ENCODE peak calls at places on chromosomes 12 and 14, in eight cellular contexts. One of them, this sample, is unnamed.

GRCh38 chr14:91614187-91614586 is 104.1 kb upstream of the PPP4R3A start:
- DNase-seq in type B pancreatic cell: no peak
- DNase-seq in lower lobe of right lung: no peak
- DNase-seq in uterus: no peak
- DNase-seq in neural crest cell: no peak
- DNase-seq in lung: no peak
- DNase-seq in brain microvascular endothelial cell: peak
- DNase-seq in lower leg skin: no peak
- DNase-seq in this sample: no peak

GRCh38 chr12:109738878-109739665 is 25.4 kb downstream of the FAM222A start:
- DNase-seq in lung: no peak
- DNase-seq in brain microvascular endothelial cell: no peak
- DNase-seq in lower leg skin: peak
- DNase-seq in type B pancreatic cell: no peak
- DNase-seq in neural crest cell: no peak
- DNase-seq in uterus: peak
- DNase-seq in lower lobe of right lung: peak
- DNase-seq in this sample: no peak

GRCh38 chr14:35374273-35374681 is 30.3 kb downstream of the NFKBIA start:
- DNase-seq in type B pancreatic cell: no peak
- DNase-seq in lower leg skin: no peak
- DNase-seq in uterus: peak
- DNase-seq in neural crest cell: no peak
- DNase-seq in brain microvascular endothelial cell: peak
- DNase-seq in lung: peak
- DNase-seq in lower lobe of right lung: peak
- DNase-seq in this sample: peak

GRCh38 chr14:49766839-49767238 is 1.1 kb upstream of the KLHDC2 start:
- DNase-seq in lung: no peak
- DNase-seq in type B pancreatic cell: no peak
- DNase-seq in brain microvascular endothelial cell: no peak
- DNase-seq in lower leg skin: no peak
- DNase-seq in uterus: no peak
- DNase-seq in neural crest cell: no peak
- DNase-seq in lower lobe of right lung: no peak
- DNase-seq in this sample: peak

GRCh38 chr12:2769866-2770533 is 24.8 kb upstream of the FKBP4 start:
- DNase-seq in lung: no peak
- DNase-seq in type B pancreatic cell: no peak
- DNase-seq in uterus: no peak
- DNase-seq in lower lobe of right lung: no peak
- DNase-seq in neural crest cell: no peak
- DNase-seq in brain microvascular endothelial cell: no peak
- DNase-seq in lower leg skin: no peak
- DNase-seq in this sample: no peak

GRCh38 chr14:89190779-89191513 is 226.1 kb downstream of the FOXN3 start:
- DNase-seq in lower leg skin: no peak
- DNase-seq in lung: no peak
- DNase-seq in neural crest cell: peak
- DNase-seq in brain microvascular endothelial cell: no peak
- DNase-seq in uterus: no peak
- DNase-seq in type B pancreatic cell: no peak
- DNase-seq in lower lobe of right lung: no peak
- DNase-seq in this sample: no peak

GRCh38 chr12:123050331-123050809 is 69.9 kb downstream of the ARL6IP4 start:
- DNase-seq in lower leg skin: no peak
- DNase-seq in lower lobe of right lung: no peak
- DNase-seq in lung: no peak
- DNase-seq in uterus: peak
- DNase-seq in neural crest cell: no peak
- DNase-seq in type B pancreatic cell: no peak
- DNase-seq in brain microvascular endothelial cell: peak
- DNase-seq in this sample: no peak

GRCh38 chr12:104910196-104910840 is 47.8 kb downstream of the SLC41A2 start:
- DNase-seq in lower lobe of right lung: no peak
- DNase-seq in neural crest cell: no peak
- DNase-seq in uterus: no peak
- DNase-seq in brain microvascular endothelial cell: peak
- DNase-seq in type B pancreatic cell: no peak
- DNase-seq in lung: no peak
- DNase-seq in lower leg skin: no peak
- DNase-seq in this sample: no peak

GRCh38 chr12:19779393-19780056 is 340.2 kb downstream of the AEBP2 start:
- DNase-seq in neural crest cell: no peak
- DNase-seq in type B pancreatic cell: no peak
- DNase-seq in lower leg skin: no peak
- DNase-seq in brain microvascular endothelial cell: no peak
- DNase-seq in lung: no peak
- DNase-seq in lower lobe of right lung: no peak
- DNase-seq in uterus: no peak
- DNase-seq in this sample: no peak

GRCh38 chr14:28375295-28375694 is 391.3 kb upstream of the FOXG1 start:
- DNase-seq in lung: no peak
- DNase-seq in uterus: no peak
- DNase-seq in type B pancreatic cell: no peak
- DNase-seq in lower lobe of right lung: no peak
- DNase-seq in brain microvascular endothelial cell: peak
- DNase-seq in lower leg skin: no peak
- DNase-seq in neural crest cell: no peak
- DNase-seq in this sample: peak

GRCh38 chr12:114064497-114064896 is 98.4 kb upstream of the RBM19 start:
- DNase-seq in uterus: no peak
- DNase-seq in brain microvascular endothelial cell: no peak
- DNase-seq in lower leg skin: no peak
- DNase-seq in type B pancreatic cell: no peak
- DNase-seq in lung: no peak
- DNase-seq in lower lobe of right lung: no peak
- DNase-seq in neural crest cell: no peak
- DNase-seq in this sample: no peak

DNA sequence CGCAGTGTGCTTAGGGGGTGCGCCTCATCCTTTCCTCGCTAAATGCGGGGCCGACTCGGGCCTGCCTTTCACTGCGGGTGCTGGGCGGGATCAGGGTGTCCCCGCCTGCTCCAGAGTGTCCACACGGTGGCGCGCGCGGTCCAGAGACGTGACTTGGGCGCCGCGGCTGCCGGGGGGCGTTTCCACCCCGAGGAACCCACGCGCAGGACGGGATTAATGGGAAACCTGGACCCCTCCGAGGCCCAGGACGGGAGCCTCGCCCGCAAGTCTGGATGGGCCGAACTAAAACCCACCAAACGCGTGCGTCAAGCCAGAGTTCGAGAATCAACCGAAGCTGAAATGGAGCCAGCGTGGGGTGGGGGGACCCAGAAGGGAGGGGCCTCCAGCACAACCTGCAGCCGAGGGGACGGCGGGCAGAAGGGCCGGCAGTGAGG is 93.4 kb downstream of the NINJ2 start:
- DNase-seq in uterus: peak
- DNase-seq in type B pancreatic cell: peak
- DNase-seq in lower leg skin: peak
- DNase-seq in neural crest cell: peak
- DNase-seq in lung: peak
- DNase-seq in brain microvascular endothelial cell: peak
- DNase-seq in lower lobe of right lung: peak
- DNase-seq in this sample: peak
- TF ChIP-seq CTCF in uterus: peak
- TF ChIP-seq CTCF in type B pancreatic cell: peak
- TF ChIP-seq CTCF in lower leg skin: no peak
- TF ChIP-seq CTCF in neural crest cell: peak
- TF ChIP-seq CTCF in lung: peak
- TF ChIP-seq CTCF in brain microvascular endothelial cell: peak
- TF ChIP-seq CTCF in lower lobe of right lung: peak
- TF ChIP-seq CTCF in this sample: peak

DNA sequence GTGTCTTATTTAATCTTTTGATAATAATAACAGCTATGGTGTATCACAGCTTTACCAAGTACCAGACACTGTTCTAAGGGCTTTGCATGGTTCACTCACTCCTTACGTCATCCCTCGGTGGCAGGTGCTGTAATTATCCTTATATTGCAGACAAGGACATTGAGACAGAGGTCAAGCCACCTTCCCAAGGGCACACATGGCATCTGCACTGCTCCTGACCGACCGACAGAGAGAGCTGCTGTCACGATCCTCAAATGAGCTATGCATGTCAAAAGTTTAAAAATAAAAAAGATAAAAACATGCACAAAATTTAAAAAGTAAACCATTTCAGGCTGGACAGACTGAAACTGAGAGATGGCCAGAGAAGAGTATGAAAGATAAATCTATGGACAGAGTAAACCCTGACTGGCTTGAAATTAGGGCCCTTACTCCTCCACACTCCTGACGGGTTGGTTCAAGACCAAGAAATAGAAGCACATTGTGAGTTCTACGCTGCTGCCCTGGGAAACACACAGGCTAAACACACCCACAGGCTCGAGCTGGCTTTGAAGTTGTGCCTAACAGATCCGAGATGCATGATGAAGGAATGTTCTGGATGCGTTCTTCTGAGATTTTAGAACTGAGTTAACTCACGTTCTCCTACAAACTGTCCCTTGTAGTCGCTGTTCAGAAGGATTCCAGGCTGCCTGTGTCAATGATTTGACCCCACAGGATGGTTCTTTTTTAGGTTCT is 268.7 kb downstream of the ZFP36L1 start:
- DNase-seq in lung: no peak
- DNase-seq in type B pancreatic cell: no peak
- DNase-seq in lower lobe of right lung: no peak
- DNase-seq in neural crest cell: no peak
- DNase-seq in uterus: peak
- DNase-seq in lower leg skin: peak
- DNase-seq in brain microvascular endothelial cell: no peak
- DNase-seq in this sample: no peak
- TF ChIP-seq CTCF in lung: no peak
- TF ChIP-seq CTCF in type B pancreatic cell: no peak
- TF ChIP-seq CTCF in lower lobe of right lung: peak
- TF ChIP-seq CTCF in neural crest cell: no peak
- TF ChIP-seq CTCF in uterus: peak
- TF ChIP-seq CTCF in lower leg skin: no peak
- TF ChIP-seq CTCF in brain microvascular endothelial cell: peak
- TF ChIP-seq CTCF in this sample: no peak

GRCh38 chr12:116700066-116700465 is 37.8 kb downstream of the SPRING1 start:
- DNase-seq in brain microvascular endothelial cell: no peak
- DNase-seq in uterus: no peak
- DNase-seq in lower lobe of right lung: no peak
- DNase-seq in lower leg skin: peak
- DNase-seq in lung: no peak
- DNase-seq in neural crest cell: no peak
- DNase-seq in type B pancreatic cell: no peak
- DNase-seq in this sample: no peak

GRCh38 chr12:116698131-116698495 is 39.8 kb downstream of the SPRING1 start:
- DNase-seq in lower lobe of right lung: no peak
- DNase-seq in brain microvascular endothelial cell: no peak
- DNase-seq in lung: no peak
- DNase-seq in lower leg skin: no peak
- DNase-seq in neural crest cell: no peak
- DNase-seq in type B pancreatic cell: no peak
- DNase-seq in uterus: no peak
- DNase-seq in this sample: peak

GRCh38 chr12:116695464-116695725 is 42.5 kb downstream of the SPRING1 start:
- DNase-seq in type B pancreatic cell: no peak
- DNase-seq in lower leg skin: no peak
- DNase-seq in lower lobe of right lung: no peak
- DNase-seq in neural crest cell: no peak
- DNase-seq in uterus: no peak
- DNase-seq in brain microvascular endothelial cell: no peak
- DNase-seq in lung: no peak
- DNase-seq in this sample: no peak

GRCh38 chr12:116698554-116698953 is 39.3 kb downstream of the SPRING1 start:
- DNase-seq in lower lobe of right lung: no peak
- DNase-seq in lower leg skin: no peak
- DNase-seq in type B pancreatic cell: no peak
- DNase-seq in neural crest cell: no peak
- DNase-seq in lung: no peak
- DNase-seq in uterus: no peak
- DNase-seq in brain microvascular endothelial cell: no peak
- DNase-seq in this sample: no peak

GRCh38 chr12:116697305-116698130 is 40.4 kb downstream of the SPRING1 start:
- DNase-seq in lower lobe of right lung: no peak
- DNase-seq in lower leg skin: peak
- DNase-seq in brain microvascular endothelial cell: no peak
- DNase-seq in type B pancreatic cell: peak
- DNase-seq in uterus: no peak
- DNase-seq in neural crest cell: no peak
- DNase-seq in lung: no peak
- DNase-seq in this sample: peak
- TF ChIP-seq CTCF in lower lobe of right lung: peak
- TF ChIP-seq CTCF in lower leg skin: no peak
- TF ChIP-seq CTCF in brain microvascular endothelial cell: peak
- TF ChIP-seq CTCF in type B pancreatic cell: peak
- TF ChIP-seq CTCF in uterus: no peak
- TF ChIP-seq CTCF in neural crest cell: peak
- TF ChIP-seq CTCF in lung: no peak
- TF ChIP-seq CTCF in this sample: no peak

GRCh38 chr12:26614217-26614616 is 218.8 kb downstream of the ITPR2 start:
- DNase-seq in neural crest cell: peak
- DNase-seq in lower lobe of right lung: no peak
- DNase-seq in lower leg skin: no peak
- DNase-seq in type B pancreatic cell: no peak
- DNase-seq in lung: no peak
- DNase-seq in brain microvascular endothelial cell: no peak
- DNase-seq in uterus: no peak
- DNase-seq in this sample: peak
- TF ChIP-seq CTCF in neural crest cell: peak
- TF ChIP-seq CTCF in lower lobe of right lung: peak
- TF ChIP-seq CTCF in lower leg skin: no peak
- TF ChIP-seq CTCF in type B pancreatic cell: peak
- TF ChIP-seq CTCF in lung: no peak
- TF ChIP-seq CTCF in brain microvascular endothelial cell: peak
- TF ChIP-seq CTCF in uterus: no peak
- TF ChIP-seq CTCF in this sample: peak

DNA sequence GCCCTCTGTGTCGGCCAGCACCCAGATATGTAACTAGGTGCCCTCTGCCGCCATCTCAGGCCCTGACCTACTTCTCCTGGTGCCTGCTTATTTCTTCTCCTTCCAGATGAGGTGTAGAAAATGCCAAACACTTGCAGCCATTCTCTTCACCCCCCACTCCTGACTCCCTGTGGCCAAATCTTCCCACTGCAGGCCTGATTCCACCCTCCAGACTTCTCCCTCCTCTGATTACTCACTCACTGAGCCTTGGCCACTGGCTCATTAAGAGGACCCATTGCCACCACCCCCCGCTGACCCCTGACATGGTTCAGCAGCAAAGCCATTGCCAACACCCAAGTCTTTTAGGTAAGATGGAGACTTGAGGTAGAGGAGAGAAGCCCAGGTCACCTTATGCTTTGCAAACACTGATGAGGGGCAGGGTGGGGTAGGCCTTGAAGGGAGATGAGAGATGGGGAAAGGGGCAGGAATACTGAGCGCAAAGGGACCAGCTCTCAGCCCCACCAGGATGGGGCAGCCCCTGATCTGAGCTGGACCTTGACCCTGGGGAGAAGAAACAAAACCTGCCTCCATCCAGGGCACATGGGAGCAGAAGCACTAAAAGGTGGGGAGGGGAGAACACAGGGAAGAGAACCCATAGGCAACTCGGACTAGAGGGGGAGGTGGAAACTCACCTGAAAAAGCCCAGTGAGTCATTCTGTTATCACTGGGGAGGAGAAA is 25.1 kb upstream of the ANO2 start:
- DNase-seq in neural crest cell: no peak
- DNase-seq in lung: no peak
- DNase-seq in brain microvascular endothelial cell: no peak
- DNase-seq in type B pancreatic cell: no peak
- DNase-seq in lower lobe of right lung: no peak
- DNase-seq in uterus: no peak
- DNase-seq in lower leg skin: no peak
- DNase-seq in this sample: no peak
- TF ChIP-seq CTCF in neural crest cell: peak
- TF ChIP-seq CTCF in lung: no peak
- TF ChIP-seq CTCF in brain microvascular endothelial cell: peak
- TF ChIP-seq CTCF in type B pancreatic cell: no peak
- TF ChIP-seq CTCF in lower lobe of right lung: no peak
- TF ChIP-seq CTCF in uterus: no peak
- TF ChIP-seq CTCF in lower leg skin: no peak
- TF ChIP-seq CTCF in this sample: no peak

GRCh38 chr12:119804011-119804641 is 73.0 kb downstream of the CIT start:
- DNase-seq in uterus: no peak
- DNase-seq in lower lobe of right lung: peak
- DNase-seq in lower leg skin: peak
- DNase-seq in brain microvascular endothelial cell: peak
- DNase-seq in lung: peak
- DNase-seq in type B pancreatic cell: peak
- DNase-seq in neural crest cell: peak
- DNase-seq in this sample: peak
- TF ChIP-seq CTCF in uterus: no peak
- TF ChIP-seq CTCF in lower lobe of right lung: peak
- TF ChIP-seq CTCF in lower leg skin: no peak
- TF ChIP-seq CTCF in brain microvascular endothelial cell: peak
- TF ChIP-seq CTCF in lung: no peak
- TF ChIP-seq CTCF in type B pancreatic cell: peak
- TF ChIP-seq CTCF in neural crest cell: peak
- TF ChIP-seq CTCF in this sample: peak